ENCODE peak calls at places on chromosomes 16 and 17, in seven cellular contexts. H is GM23248, N is brain microvascular endothelial cell, Z is fibroblast of lung, O is pancreas, M is neuronal stem cell, I is tibial artery. C is an unnamed sample.
A peak's percentile ranks its signal among the peaks of the same experiment; 100 is the strongest.

GRCh38 chr17:78343099-78343432 is 16.8 kb downstream of the SOCS3 start:
- DNase-seq in H (peak; percentile 99), N (peak; percentile 88), Z (peak; percentile 94), O (peak; percentile 65), M (no peak), I (peak; percentile 82), C (peak; percentile 83)

GRCh38 chr16:10851512-10851911 is 25.5 kb upstream of the CIITA start:
- DNase-seq in H (no peak), N (no peak), Z (no peak), O (no peak), M (no peak), I (no peak), C (no peak)

GRCh38 chr17:9768381-9768934 is 22.9 kb downstream of the DHRS7C start:
- DNase-seq in H (peak; percentile 59), N (no peak), Z (peak; percentile 24), O (no peak), M (peak; percentile 15), I (no peak), C (no peak)

GRCh38 chr17:7951143-7951792 is 19.3 kb downstream of the CNTROB start:
- DNase-seq in H (no peak), N (no peak), Z (no peak), O (no peak), M (no peak), I (no peak), C (no peak)

GRCh38 chr17:47708864-47709541 is 15.0 kb downstream of the TBKBP1 start:
- DNase-seq in H (no peak), N (no peak), Z (peak; percentile 63), O (no peak), M (no peak), I (no peak), C (no peak)

GRCh38 chr16:81551141-81551808 is 106.7 kb downstream of the CMIP start:
- DNase-seq in H (peak; percentile 92), N (peak; percentile 83), Z (peak; percentile 84), O (no peak), M (no peak), I (no peak), C (no peak)

GRCh38 chr17:9370464-9370863 is 205.2 kb downstream of the STX8 start:
- DNase-seq in H (peak; percentile 76), N (peak; percentile 38), Z (peak; percentile 69), O (no peak), M (no peak), I (no peak), C (no peak)

GRCh38 chr17:78144146-78144719 is 2.0 kb upstream of the C17orf99 start:
- DNase-seq in H (peak; percentile 41), N (peak; percentile 45), Z (peak; percentile 59), O (peak; percentile 84), M (no peak), I (peak; percentile 77), C (peak; percentile 78)

GRCh38 chr17:9424071-9424640 is 151.5 kb downstream of the STX8 start:
- DNase-seq in H (no peak), N (no peak), Z (no peak), O (no peak), M (no peak), I (no peak), C (no peak)

GRCh38 chr17:82386881-82387498 is 15.4 kb downstream of the UTS2R start:
- DNase-seq in H (no peak), N (no peak), Z (no peak), O (no peak), M (no peak), I (no peak), C (no peak)

GRCh38 chr17:78859051-78859450 is 18.4 kb upstream of the USP36 start:
- DNase-seq in H (no peak), N (no peak), Z (no peak), O (no peak), M (no peak), I (no peak), C (no peak)

GRCh38 chr17:65332375-65332774 is 195.2 kb downstream of the RGS9 start:
- DNase-seq in H (peak; percentile 90), N (peak; percentile 82), Z (peak; percentile 85), O (no peak), M (no peak), I (no peak), C (no peak)

GRCh38 chr17:76840443-76840767 is 27.8 kb upstream of the MGAT5B start:
- DNase-seq in H (no peak), N (no peak), Z (no peak), O (no peak), M (peak; percentile 21), I (no peak), C (no peak)

GRCh38 chr16:70604407-70605283 is 41.7 kb upstream of the IL34 start:
- DNase-seq in H (no peak), N (no peak), Z (no peak), O (no peak), M (no peak), I (no peak), C (no peak)

GRCh38 chr17:74408262-74408661 is 23.6 kb upstream of the GPRC5C start:
- DNase-seq in H (peak; percentile 65), N (peak; percentile 11), Z (peak; percentile 53), O (no peak), M (no peak), I (no peak), C (peak; percentile 67)

GRCh38 chr16:58462997-58463891 is 36.7 kb upstream of the NDRG4 start:
- DNase-seq in H (peak; percentile 26), N (no peak), Z (no peak), O (no peak), M (peak; percentile 23), I (no peak), C (no peak)

GRCh38 chr16:75007443-75007842 is 8.6 kb downstream of the ZNRF1 start:
- DNase-seq in H (no peak), N (no peak), Z (no peak), O (no peak), M (no peak), I (no peak), C (no peak)

GRCh38 chr16:8924214-8924613 is 39.5 kb downstream of the USP7 start:
- DNase-seq in H (no peak), N (no peak), Z (no peak), O (peak; percentile 75), M (no peak), I (no peak), C (peak; percentile 32)

GRCh38 chr17:73646409-73647305 is 2.4 kb upstream of the SDK2 start:
- DNase-seq in H (peak; percentile 18), N (no peak), Z (no peak), O (no peak), M (peak; percentile 44), I (no peak), C (no peak)

GRCh38 chr17:71117461-71117860 is 948.1 kb downstream of the KCNJ2 start:
- DNase-seq in H (no peak), N (peak; percentile 24), Z (peak; percentile 73), O (no peak), M (no peak), I (no peak), C (no peak)

GRCh38 chr16:67661101-67661661 is 421 bp downstream of the PARD6A start:
- DNase-seq in H (peak; percentile 74), N (peak; percentile 25), Z (peak; percentile 56), O (no peak), M (peak; percentile 69), I (no peak), C (no peak)

GRCh38 chr17:44636562-44636961 is 19.7 kb upstream of the MEIOC start:
- DNase-seq in H (peak; percentile 75), N (peak; percentile 11), Z (peak; percentile 41), O (no peak), M (no peak), I (no peak), C (no peak)

GRCh38 chr16:7983671-7984070 is 606.6 kb downstream of the TMEM114 start:
- DNase-seq in H (no peak), N (no peak), Z (no peak), O (no peak), M (no peak), I (no peak), C (no peak)

GRCh38 chr17:73972056-73972455 is 231.4 kb upstream of the RPL38 start:
- DNase-seq in H (no peak), N (no peak), Z (no peak), O (no peak), M (no peak), I (no peak), C (no peak)

GRCh38 chr17:40309938-40310510 is 1.0 kb downstream of the RARA start:
- DNase-seq in H (no peak), N (no peak), Z (no peak), O (no peak), M (no peak), I (no peak), C (no peak)

GRCh38 chr17:9271989-9272388 is 250.7 kb downstream of the NTN1 start:
- DNase-seq in H (peak; percentile 40), N (no peak), Z (no peak), O (no peak), M (no peak), I (no peak), C (no peak)

GRCh38 chr17:12667299-12667958 is 1.7 kb downstream of the MYOCD start:
- DNase-seq in H (peak; percentile 43), N (peak; percentile 78), Z (peak; percentile 56), O (no peak), M (peak; percentile 51), I (no peak), C (no peak)

GRCh38 chr17:75773808-75774470 is 8.9 kb upstream of the GALK1 start:
- DNase-seq in H (no peak), N (no peak), Z (no peak), O (no peak), M (no peak), I (no peak), C (peak; percentile 66)
- H3K27ac ChIP-seq in H (no peak overlapping the region), N (no peak overlapping the region), Z (no peak overlapping the region), O (no peak overlapping the region), M (no peak overlapping the region), I (no peak overlapping the region), C (peak overlapping the region; percentile 99)

GRCh38 chr16:51154271-51155171 is 3.5 kb upstream of the SALL1 start:
- DNase-seq in H (no peak), N (no peak), Z (peak; percentile 57), O (no peak), M (no peak), I (no peak), C (no peak)
- H3K27me3 ChIP-seq in H (no peaks in the 10 kb centered on the region), N (peaks cover 65% of the 10 kb centered on the region), Z (peaks cover 44% of the 10 kb centered on the region), O (no peaks in the 10 kb centered on the region), M (no peaks in the 10 kb centered on the region), I (peaks cover 90% of the 10 kb centered on the region), C (peaks cover 30% of the 10 kb centered on the region)

DNA sequence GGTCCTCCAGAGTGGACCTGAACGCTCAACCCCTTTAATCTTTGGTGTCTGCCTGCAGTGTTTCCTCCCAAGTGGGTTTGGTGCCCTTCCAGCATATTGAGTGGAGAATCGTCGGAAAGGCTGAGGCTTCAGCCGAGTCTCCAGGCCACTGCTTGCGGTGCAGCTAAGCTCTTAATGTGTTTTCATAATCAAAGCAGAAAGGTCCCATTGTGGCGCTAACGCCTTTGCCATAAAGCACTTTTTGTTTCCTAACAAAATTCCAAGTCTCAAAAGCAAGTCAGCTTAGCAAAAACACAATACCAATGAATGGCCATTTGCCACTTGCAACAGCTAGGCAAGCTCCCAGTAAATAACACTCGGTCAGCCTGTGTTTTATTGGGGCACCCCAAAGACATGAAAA is 57.6 kb downstream of the KSR1 start:
- DNase-seq in H (no peak), N (no peak), Z (no peak), O (no peak), M (no peak), I (no peak), C (no peak)
- H3K27ac ChIP-seq in H (no peak overlapping the region), N (no peak overlapping the region), Z (no peak overlapping the region), O (no peak overlapping the region), M (no peak overlapping the region), I (no peak overlapping the region), C (no peak overlapping the region)

DNA sequence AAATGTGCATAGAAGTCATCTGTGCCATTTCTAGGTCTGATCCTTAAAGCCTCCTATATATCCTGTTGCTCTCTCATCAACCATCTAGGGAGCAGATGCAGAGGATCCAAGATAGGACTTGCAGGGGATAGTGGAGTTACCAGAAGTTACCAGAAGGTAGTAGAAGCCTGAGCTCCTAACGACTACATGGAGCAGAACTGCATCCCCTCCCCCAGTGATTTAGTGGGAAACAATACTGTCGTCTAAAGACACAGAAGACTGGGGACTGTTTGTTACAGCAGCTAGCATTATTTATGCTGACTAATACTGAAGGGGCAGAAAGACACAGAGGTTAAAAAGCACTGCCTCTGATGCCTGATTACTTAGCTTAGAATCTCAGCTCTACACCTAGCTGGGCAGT is 15.8 kb downstream of the GP2 start:
- DNase-seq in H (no peak), N (no peak), Z (no peak), O (no peak), M (no peak), I (no peak), C (no peak)
- H3K27me3 ChIP-seq in H (no peaks in the 10 kb centered on the region), N (no peaks in the 10 kb centered on the region), Z (no peaks in the 10 kb centered on the region), O (no peaks in the 10 kb centered on the region), M (no peaks in the 10 kb centered on the region), I (no peaks in the 10 kb centered on the region), C (peaks cover 4% of the 10 kb centered on the region)